ENCODE peak calls at places on chromosomes 11 and 22, in six cellular contexts. G is fibroblast of mammary gland, H is AG04449, E is transverse colon, W is tibial nerve, S is GM12865. A is an unnamed sample.

GRCh38 chr11:73359930-73360742 is 16.1 kb upstream of the RELT start:
- DNase-seq in H (no peak), W (no peak), E (no peak), G (peak), S (no peak), A (no peak)

GRCh38 chr11:45178890-45179663 is 32.6 kb downstream of the PRDM11 start:
- DNase-seq in G (no peak), S (peak), E (no peak), W (no peak), H (peak), A (no peak)

GRCh38 chr11:46649180-46649738 is 31.9 kb downstream of the ATG13 start:
- DNase-seq in E (peak), G (peak), S (no peak), W (peak), H (peak), A (no peak)

GRCh38 chr11:132549001-132549400 is 983.3 kb downstream of the OPCML start:
- DNase-seq in H (no peak), W (no peak), S (no peak), E (no peak), G (no peak), A (no peak)

GRCh38 chr22:30214703-30215405 is 31.7 kb downstream of the LIF start:
- DNase-seq in E (no peak), G (no peak), W (no peak), S (no peak), H (no peak), A (no peak)

GRCh38 chr11:80899381-80899780 is 1458.6 kb upstream of the TENM4 start:
- DNase-seq in W (no peak), E (no peak), S (peak), H (no peak), G (peak), A (no peak)

GRCh38 chr22:43867839-43868652 is 5.7 kb upstream of the SULT4A1 start:
- DNase-seq in H (no peak), G (peak), W (no peak), E (peak), S (no peak), A (peak)

GRCh38 chr11:17775035-17775348 is 40.4 kb downstream of the KCNC1 start:
- DNase-seq in G (no peak), W (no peak), H (no peak), E (no peak), S (no peak), A (no peak)

GRCh38 chr11:46865340-46865739 is 19.3 kb upstream of the CKAP5 start:
- DNase-seq in S (no peak), W (no peak), E (no peak), H (peak), G (peak), A (no peak)

GRCh38 chr11:118304809-118305248 is 299 bp downstream of the CD3E start:
- DNase-seq in H (no peak), G (no peak), W (no peak), S (no peak), E (no peak), A (no peak)

GRCh38 chr22:44968736-44969135 is 41.1 kb downstream of the PHF21B start:
- DNase-seq in E (no peak), G (no peak), W (no peak), H (no peak), S (no peak), A (no peak)

GRCh38 chr22:25202290-25202921 is 2.7 kb downstream of the CRYBB3 start:
- DNase-seq in E (peak), W (peak), H (peak), G (peak), S (peak), A (peak)

GRCh38 chr11:13386567-13386966 is 76.5 kb downstream of the BTBD10 start:
- DNase-seq in H (no peak), G (no peak), E (peak), S (no peak), W (no peak), A (no peak)

GRCh38 chr11:47860526-47860925 is 12.4 kb upstream of the NUP160 start:
- DNase-seq in W (no peak), E (no peak), S (no peak), G (no peak), H (no peak), A (no peak)

GRCh38 chr22:17120711-17121234 is 387 bp downstream of the TMEM121B start:
- DNase-seq in E (no peak), W (no peak), S (no peak), H (no peak), G (no peak), A (peak)

GRCh38 chr11:84720706-84721402 is 906.3 kb downstream of the DLG2 start:
- DNase-seq in G (peak), E (peak), S (no peak), W (no peak), H (no peak), A (no peak)

GRCh38 chr11:60133917-60134316 is 45.5 kb downstream of the MS4A2 start:
- DNase-seq in S (no peak), E (no peak), W (no peak), H (no peak), G (no peak), A (no peak)

GRCh38 chr11:113506461-113506860 is 31.3 kb upstream of the DRD2 start:
- DNase-seq in W (no peak), G (no peak), S (no peak), E (no peak), H (no peak), A (no peak)

GRCh38 chr11:68064876-68065275 is 26.1 kb downstream of the TCIRG1 start:
- DNase-seq in H (no peak), G (no peak), S (no peak), E (no peak), W (no peak), A (no peak)

GRCh38 chr11:130798280-130798679 is 118.0 kb downstream of the SNX19 start:
- DNase-seq in E (no peak), G (peak), S (no peak), H (peak), W (no peak), A (no peak)

GRCh38 chr11:107385361-107385982 is 72.2 kb downstream of the CWF19L2 start:
- DNase-seq in G (peak), W (no peak), E (no peak), H (no peak), S (no peak), A (no peak)

GRCh38 chr11:77075425-77075905 is 8.7 kb downstream of the CAPN5 start:
- DNase-seq in H (no peak), W (no peak), E (peak), S (no peak), G (no peak), A (no peak)

GRCh38 chr11:64864473-64865285 is 13.7 kb downstream of the EHD1 start:
- DNase-seq in S (peak), H (peak), E (peak), W (peak), G (peak), A (peak)

GRCh38 chr11:71488086-71488967 is 35.3 kb downstream of the NADSYN1 start:
- DNase-seq in E (no peak), S (no peak), H (no peak), W (no peak), G (no peak), A (no peak)

GRCh38 chr11:36304349-36304748 is 8.3 kb downstream of the PRR5L start:
- DNase-seq in S (no peak), H (no peak), G (no peak), W (no peak), E (no peak), A (no peak)

GRCh38 chr22:30777589-30777988 is 82.9 kb downstream of the OSBP2 start:
- DNase-seq in E (no peak), S (no peak), H (no peak), G (no peak), W (no peak), A (no peak)

GRCh38 chr11:10298342-10298741 is 4.3 kb upstream of the SBF2 start:
- DNase-seq in G (peak), S (peak), E (no peak), H (peak), W (no peak), A (peak)

GRCh38 chr11:57641011-57641410 is 8.7 kb downstream of the YPEL4 start:
- DNase-seq in W (no peak), E (no peak), H (no peak), S (no peak), G (peak), A (no peak)

GRCh38 chr22:37747090-37747714 is 50.4 kb downstream of the TRIOBP start:
- DNase-seq in S (peak), E (no peak), W (no peak), G (peak), H (no peak), A (no peak)

GRCh38 chr11:73295259-73295995 is 12.6 kb upstream of the ARHGEF17 start:
- DNase-seq in E (peak), G (peak), S (peak), W (no peak), H (no peak), A (peak)

GRCh38 chr11:47905358-47906059 is 57.4 kb upstream of the NUP160 start:
- DNase-seq in E (no peak), H (no peak), G (no peak), S (no peak), W (no peak), A (no peak)

GRCh38 chr11:2451916-2452694 is 7.3 kb downstream of the KCNQ1 start:
- DNase-seq in G (peak), W (no peak), H (no peak), S (no peak), E (no peak), A (no peak)

DNA sequence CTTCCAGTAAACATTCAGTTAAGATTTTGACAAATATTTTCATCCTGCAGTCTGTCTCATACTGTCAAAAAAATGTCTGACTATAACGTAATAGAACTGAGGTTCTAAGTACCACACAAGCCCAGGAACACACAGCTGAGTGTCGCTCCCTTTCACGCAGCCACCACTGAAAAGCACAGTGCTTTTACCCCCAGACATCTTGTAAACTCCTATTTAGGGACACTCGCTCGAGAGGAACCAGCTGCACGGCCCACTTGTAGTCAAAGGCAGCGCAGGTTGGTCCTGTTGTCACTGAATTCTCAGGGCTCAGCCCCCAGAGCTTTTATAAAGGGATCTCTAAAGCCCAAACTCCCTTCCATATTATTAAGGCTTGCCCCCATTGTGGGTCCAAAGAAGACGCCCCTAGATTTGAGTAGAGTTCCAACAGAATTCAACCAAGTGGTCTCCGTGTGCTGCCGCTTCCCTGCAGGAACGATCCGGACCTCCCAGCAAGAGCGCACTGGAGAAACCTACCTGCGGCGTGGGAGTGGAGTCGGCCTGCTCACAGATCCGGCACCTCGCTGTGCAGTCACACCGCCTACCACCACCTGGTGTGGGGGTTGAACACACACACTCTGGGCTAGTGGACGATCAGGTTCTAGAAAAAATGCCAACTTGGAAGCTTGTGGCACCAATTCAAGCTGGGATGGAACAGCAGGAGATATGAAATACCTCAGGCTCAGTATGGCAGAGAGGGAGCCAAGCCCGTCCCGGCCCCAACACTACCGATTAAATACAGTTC is 23.4 kb downstream of the ASPHD2 start:
- DNase-seq in W (no peak), H (no peak), G (no peak), S (no peak), E (no peak), A (no peak)
- TF ChIP-seq CTCF in W (no peak), H (no peak), G (no peak), S (no peak), E (no peak), A (no peak)

DNA sequence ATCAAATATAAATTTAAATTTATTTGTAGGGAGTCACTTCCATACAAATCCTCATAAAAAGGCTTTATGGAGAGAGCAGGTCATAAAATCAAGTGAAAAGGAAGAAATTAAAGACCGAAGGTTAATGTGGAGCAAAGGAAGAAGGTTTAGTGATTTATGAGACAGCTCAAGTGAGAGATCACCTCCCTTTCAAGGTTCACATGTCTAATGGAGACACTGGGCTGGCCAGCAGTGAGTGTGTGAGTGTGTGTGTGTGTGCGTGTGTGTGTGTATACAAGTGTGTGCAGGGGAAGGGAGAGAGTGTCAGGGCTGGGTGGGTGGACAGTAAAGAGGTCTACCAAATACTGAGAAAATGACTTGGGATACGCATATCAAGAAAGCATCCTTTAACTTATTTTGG is 251.2 kb downstream of the FAT3 start:
- DNase-seq in E (no peak), H (no peak), S (no peak), G (no peak), W (no peak), A (no peak)
- TF ChIP-seq CTCF in E (no peak), H (no peak), S (no peak), G (no peak), W (no peak), A (no peak)

GRCh38 chr11:91261513-91261912 is 963.1 kb upstream of the FAT3 start:
- DNase-seq in G (no peak), W (no peak), S (no peak), H (no peak), E (no peak), A (no peak)
- TF ChIP-seq CTCF in G (no peak), W (no peak), S (peak), H (no peak), E (no peak), A (peak)

GRCh38 chr11:11397043-11397415 is 44.0 kb upstream of the CSNK2A3 start:
- DNase-seq in H (no peak), S (no peak), W (no peak), E (no peak), G (no peak), A (no peak)

GRCh38 chr11:11403763-11404725 is 51.0 kb upstream of the CSNK2A3 start:
- DNase-seq in W (no peak), E (no peak), G (peak), S (no peak), H (no peak), A (no peak)

GRCh38 chr11:11400121-11400520 is 47.1 kb upstream of the CSNK2A3 start:
- DNase-seq in W (no peak), G (no peak), E (no peak), H (no peak), S (no peak), A (no peak)

GRCh38 chr11:11401960-11402359 is 48.9 kb upstream of the CSNK2A3 start:
- DNase-seq in E (no peak), S (no peak), W (no peak), G (no peak), H (no peak), A (no peak)

GRCh38 chr11:11400635-11401232 is 47.7 kb upstream of the CSNK2A3 start:
- DNase-seq in S (peak), H (no peak), G (peak), W (no peak), E (no peak), A (peak)
- TF ChIP-seq CTCF in S (peak), H (peak), G (peak), W (no peak), E (peak), A (no peak)

GRCh38 chr11:119602745-119603373 is 126.1 kb downstream of the NECTIN1 start:
- DNase-seq in S (no peak), H (no peak), W (no peak), E (no peak), G (no peak), A (no peak)
- TF ChIP-seq CTCF in S (no peak), H (peak), W (no peak), E (no peak), G (no peak), A (no peak)

DNA sequence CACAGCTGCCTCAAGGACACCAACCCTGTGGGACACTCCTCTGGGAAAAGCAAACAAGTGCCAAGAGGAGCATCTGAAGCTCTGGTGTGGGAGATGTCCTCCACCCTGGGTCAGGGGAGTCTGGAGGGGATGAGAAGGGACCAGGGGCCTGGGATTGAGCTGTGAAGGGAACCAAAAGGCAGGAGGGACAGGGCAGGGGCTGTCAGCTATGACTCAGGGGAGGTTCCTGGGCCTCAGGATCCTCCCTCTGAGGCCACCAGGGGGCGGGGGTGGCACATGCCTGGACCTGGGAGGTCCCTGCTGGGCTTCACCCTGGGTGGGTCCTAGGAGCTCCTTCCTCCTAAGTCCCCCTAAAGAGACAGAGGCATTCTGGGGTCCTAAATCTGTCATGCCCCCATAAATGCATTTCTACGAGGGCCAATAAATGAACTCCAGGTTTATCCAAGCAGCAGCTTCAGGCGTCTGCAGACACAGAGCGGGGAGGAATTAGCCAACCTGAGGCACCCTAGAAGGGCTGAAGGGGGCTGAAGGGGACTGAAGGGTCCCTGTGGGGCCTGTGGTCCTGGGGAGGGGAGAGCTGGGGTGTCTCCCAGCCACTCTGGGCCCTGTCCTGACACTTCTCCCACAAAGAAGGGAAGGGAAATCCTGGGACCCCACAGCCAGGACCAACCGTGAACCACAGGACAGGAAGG is 31.9 kb upstream of the IGLL5 start:
- DNase-seq in E (peak), G (peak), H (no peak), W (no peak), S (peak), A (peak)
- TF ChIP-seq CTCF in E (peak), G (peak), H (peak), W (no peak), S (peak), A (peak)

GRCh38 chr11:94129505-94130335 is 1.1 kb downstream of the PANX1 start:
- DNase-seq in H (no peak), E (peak), G (peak), W (no peak), S (peak), A (no peak)

GRCh38 chr11:94128746-94129504 is at the start of gene PANX1:
- DNase-seq in S (peak), E (peak), H (no peak), W (peak), G (peak), A (peak)

GRCh38 chr11:94130589-94131362 is 2.1 kb downstream of the PANX1 start:
- DNase-seq in W (no peak), G (peak), H (peak), S (no peak), E (no peak), A (no peak)

GRCh38 chr11:94127632-94128031 is 1.0 kb upstream of the PANX1 start:
- DNase-seq in G (no peak), E (no peak), S (no peak), W (no peak), H (no peak), A (no peak)

DNA sequence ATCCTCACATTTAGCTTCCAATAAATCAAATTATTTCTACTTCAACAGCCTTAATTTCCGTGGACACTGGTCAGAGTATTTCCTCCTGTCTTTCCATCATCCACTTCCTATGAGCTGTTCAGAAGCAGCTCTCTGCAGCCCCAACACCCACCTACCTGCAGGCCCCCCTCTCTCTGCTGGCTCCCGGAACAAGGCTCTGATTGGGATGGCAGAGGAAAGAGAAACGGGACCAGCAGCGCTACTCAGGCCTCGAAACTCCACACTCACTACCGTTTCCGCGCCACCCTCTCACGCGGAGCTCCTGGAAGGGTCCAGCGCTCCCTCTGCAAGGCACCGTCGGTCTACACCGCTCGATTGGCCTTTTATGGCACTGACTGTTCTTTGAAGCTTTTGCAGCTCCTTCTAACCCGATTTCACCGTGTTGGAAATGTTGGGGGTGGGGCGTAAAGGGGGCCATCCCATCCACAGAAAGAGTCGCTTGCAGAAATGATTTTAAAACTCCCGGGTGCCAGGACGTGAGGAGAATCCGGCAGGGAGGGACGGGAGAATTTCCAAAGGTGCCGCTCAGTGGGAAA is 383 bp upstream of the PANX1 start:
- DNase-seq in G (no peak), H (no peak), W (no peak), E (peak), S (peak), A (peak)
- TF ChIP-seq CTCF in G (no peak), H (no peak), W (no peak), E (no peak), S (no peak), A (no peak)

GRCh38 chr11:3834349-3835099 is 6.2 kb downstream of the RHOG start:
- DNase-seq in W (peak), G (no peak), S (peak), E (peak), H (no peak), A (no peak)
- TF ChIP-seq CTCF in W (no peak), G (no peak), S (no peak), E (no peak), H (no peak), A (no peak)

DNA sequence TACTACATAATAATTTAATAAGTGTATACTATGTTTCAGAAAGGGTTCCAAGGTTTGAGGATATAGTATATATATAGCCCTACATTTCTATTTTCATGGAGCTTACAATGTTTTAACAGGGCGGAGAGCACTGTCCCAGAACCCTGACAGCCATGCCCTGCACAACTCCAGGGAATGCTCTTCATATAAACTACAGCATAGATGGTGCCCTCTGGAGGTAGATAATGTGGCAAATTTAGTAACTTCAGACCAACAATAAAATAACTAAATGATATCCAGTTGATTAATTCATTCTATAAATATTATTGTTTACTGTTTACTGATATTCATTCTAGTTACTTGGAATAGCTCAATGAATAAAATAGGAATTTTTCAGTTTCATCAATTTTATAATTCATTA is 693.7 kb upstream of the CCDC179 start:
- DNase-seq in W (no peak), H (no peak), E (no peak), G (peak), S (no peak), A (no peak)
- TF ChIP-seq CTCF in W (no peak), H (no peak), E (no peak), G (peak), S (no peak), A (no peak)

A was measured in GM20000.